ENCODE peak calls at places on chromosomes 5 and 9, in five cellular contexts. W is A549, O is endodermal cell, V is RWPE2, I is uterus. C is an unnamed sample.

GRCh38 chr9:129145316-129145715 is 32.7 kb downstream of the IER5L start:
- DNase-seq in W (no peak), O (no peak), V (no peak), I (no peak), C (no peak)

GRCh38 chr5:109034276-109034675 is 286.6 kb downstream of the FER start:
- DNase-seq in W (no peak), O (no peak), V (no peak), I (no peak), C (no peak)

GRCh38 chr5:145762833-145763232 is 72.3 kb downstream of the PRELID2 start:
- DNase-seq in W (no peak), O (no peak), V (no peak), I (no peak), C (no peak)

GRCh38 chr9:31065691-31066090 is 1318.8 kb upstream of the ACO1 start:
- DNase-seq in W (no peak), O (no peak), V (no peak), I (no peak), C (no peak)

GRCh38 chr9:101315129-101315459 is 69.7 kb downstream of the BAAT start:
- DNase-seq in W (peak; percentile 42), O (no peak), V (no peak), I (no peak), C (no peak)

GRCh38 chr5:38023799-38024198 is 184.0 kb upstream of the GDNF start:
- DNase-seq in W (no peak), O (no peak), V (no peak), I (no peak), C (no peak)

GRCh38 chr5:36680066-36680465 is 73.7 kb downstream of the SLC1A3 start:
- DNase-seq in W (no peak), O (no peak), V (no peak), I (no peak), C (no peak)

GRCh38 chr9:115220339-115221009 is 102.5 kb upstream of the TNC start:
- DNase-seq in W (no peak), O (no peak), V (no peak), I (no peak), C (no peak)

GRCh38 chr5:111063709-111064322 is 7.7 kb upstream of the TSLP start:
- DNase-seq in W (peak; percentile 36), O (no peak), V (no peak), I (no peak), C (no peak)

GRCh38 chr9:127611796-127612790 is at the start of gene STXBP1:
- DNase-seq in W (peak; percentile 81), O (peak; percentile 95), V (peak; percentile 79), I (peak; percentile 91), C (peak; percentile 94)

GRCh38 chr5:88660326-88660946 is 222.5 kb downstream of the MEF2C start:
- DNase-seq in W (no peak), O (no peak), V (no peak), I (no peak), C (peak; percentile 67)

GRCh38 chr5:96871686-96872085 is 4.6 kb upstream of the ERAP2 start:
- DNase-seq in W (no peak), O (no peak), V (no peak), I (no peak), C (no peak)

GRCh38 chr9:35367451-35367850 is 122.5 kb upstream of the RUSC2 start:
- DNase-seq in W (peak; percentile 5), O (no peak), V (no peak), I (no peak), C (no peak)

GRCh38 chr5:137660349-137660817 is 75.5 kb downstream of the KLHL3 start:
- DNase-seq in W (peak; percentile 84), O (peak; percentile 93), V (no peak), I (peak; percentile 66), C (peak; percentile 83)

GRCh38 chr9:99828417-99829176 is 6.9 kb downstream of the NR4A3 start:
- DNase-seq in W (no peak), O (peak; percentile 81), V (no peak), I (no peak), C (no peak)

GRCh38 chr9:90034071-90034470 is 429.3 kb downstream of the GADD45G start:
- DNase-seq in W (no peak), O (peak; percentile 57), V (no peak), I (no peak), C (no peak)

GRCh38 chr9:134551657-134552348 is 89.8 kb upstream of the COL5A1 start:
- DNase-seq in W (peak; percentile 48), O (no peak), V (no peak), I (no peak), C (no peak)

GRCh38 chr9:2241461-2241874 is 226.3 kb downstream of the SMARCA2 start:
- DNase-seq in W (peak; percentile 78), O (peak; percentile 94), V (no peak), I (peak; percentile 61), C (peak; percentile 25)

GRCh38 chr5:173296737-173297676 is 31.2 kb downstream of the STC2 start:
- DNase-seq in W (no peak), O (peak; percentile 67), V (no peak), I (no peak), C (no peak)

GRCh38 chr5:41707853-41708603 is 162.2 kb downstream of the OXCT1 start:
- DNase-seq in W (peak; percentile 27), O (peak; percentile 79), V (no peak), I (no peak), C (peak; percentile 10)

GRCh38 chr5:32029291-32029690 is 144.8 kb downstream of the GOLPH3 start:
- DNase-seq in W (no peak), O (no peak), V (no peak), I (no peak), C (no peak)

GRCh38 chr5:28770307-28770706 is 1731.9 kb upstream of the CDH9 start:
- DNase-seq in W (no peak), O (no peak), V (no peak), I (no peak), C (no peak)

GRCh38 chr5:150144211-150144801 is 11.3 kb downstream of the PDGFRB start:
- DNase-seq in W (no peak), O (peak; percentile 69), V (peak; percentile 43), I (peak; percentile 81), C (no peak)

GRCh38 chr5:142342128-142342981 is 17.5 kb upstream of the SPRY4 start:
- DNase-seq in W (no peak), O (peak; percentile 54), V (no peak), I (no peak), C (no peak)
- H3K27ac ChIP-seq in W (no peak overlapping the region), O (no peak overlapping the region), V (peak overlapping the region; percentile 4), I (peak overlapping the region; percentile 26), C (no peak overlapping the region)

GRCh38 chr5:129460951-129461815 is 1.1 kb downstream of the ADAMTS19 start:
- DNase-seq in W (peak; percentile 23), O (peak; percentile 88), V (no peak), I (peak; percentile 72), C (peak; percentile 75)
- H3K4me3 ChIP-seq in W (peak overlapping the region; percentile 43), O (peak overlapping the region; percentile 90), V (peak overlapping the region; percentile 23), I (peak overlapping the region; percentile 61), C (peak overlapping the region; percentile 61)

GRCh38 chr5:64612349-64612961 is 77.8 kb upstream of the SHISAL2B start:
- DNase-seq in W (peak; percentile 53), O (peak; percentile 81), V (no peak), I (no peak), C (peak; percentile 49)
- TF ChIP-seq CTCF in W (peak; percentile 83), O (peak; percentile 93), V (peak; percentile 97), I (peak; percentile 55), C (peak; percentile 69)

GRCh38 chr9:110939053-110939452 is 99.2 kb downstream of the LPAR1 start:
- DNase-seq in W (no peak), O (no peak), V (no peak), I (no peak), C (no peak)

GRCh38 chr9:110940949-110941557 is 97.2 kb downstream of the LPAR1 start:
- DNase-seq in W (no peak), O (no peak), V (no peak), I (no peak), C (no peak)

GRCh38 chr9:110936719-110937452 is 101.4 kb downstream of the LPAR1 start:
- DNase-seq in W (no peak), O (no peak), V (no peak), I (no peak), C (no peak)

GRCh38 chr9:110942522-110942921 is 95.7 kb downstream of the LPAR1 start:
- DNase-seq in W (no peak), O (no peak), V (no peak), I (no peak), C (no peak)

DNA sequence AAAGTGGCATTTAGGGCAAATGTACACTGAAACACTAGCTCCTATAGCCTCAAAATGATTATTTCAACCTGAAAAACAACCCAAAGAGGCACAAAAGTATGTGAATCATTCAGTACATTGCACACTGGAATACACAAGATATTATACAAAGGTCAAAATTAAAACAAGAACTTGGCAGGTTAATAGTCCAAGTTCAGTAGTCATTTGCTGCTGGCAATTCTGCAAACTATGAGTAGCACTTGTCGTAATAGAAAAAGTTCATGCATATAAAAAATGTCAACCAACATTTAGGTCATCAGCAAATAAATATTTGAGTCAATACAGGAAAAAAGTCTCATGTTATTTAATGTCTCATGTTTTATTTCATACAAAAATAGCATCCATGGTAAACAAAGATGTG is 98.7 kb downstream of the LPAR1 start:
- DNase-seq in W (no peak), O (no peak), V (no peak), I (no peak), C (no peak)
- H3K27ac ChIP-seq in W (no peak overlapping the region), O (no peak overlapping the region), V (no peak overlapping the region), I (no peak overlapping the region), C (no peak overlapping the region)

C was measured in WERI-Rb-1.